ENCODE peak calls at places on chromosomes 5 and 9, in six cellular contexts. N is Kasumi-1, T is NCI-H748 treated with DMSO at 0.1 percent for 48 hours, E is GM03348, S is GM23248, F is GM23338. J is an unnamed sample.

GRCh38 chr5:139880416-139881144 is 85.0 kb downstream of the PSD2 start:
- DNase-seq in S (no peak), T (no peak), N (no peak), F (no peak), E (no peak), J (no peak)

GRCh38 chr5:79990598-79991507 is at the start of gene MTX3:
- DNase-seq in T (peak), F (peak), E (peak), N (no peak), S (peak), J (peak)

GRCh38 chr5:157269165-157269671 is 3.3 kb downstream of the CYFIP2 start:
- DNase-seq in E (no peak), N (no peak), F (peak), T (no peak), S (no peak), J (no peak)

GRCh38 chr5:59887274-59887673 is 6.3 kb downstream of the PDE4D start:
- DNase-seq in E (no peak), T (no peak), F (no peak), S (no peak), N (no peak), J (no peak)

GRCh38 chr5:94847726-94848125 is 229.3 kb downstream of the SLF1 start:
- DNase-seq in S (no peak), N (no peak), T (no peak), F (no peak), E (no peak), J (no peak)

GRCh38 chr5:92616085-92616484 is 964.9 kb downstream of the NR2F1-AS1 start:
- DNase-seq in T (no peak), N (no peak), F (no peak), S (no peak), E (no peak), J (no peak)

GRCh38 chr9:5941214-5941613 is 50.5 kb downstream of the MLANA start:
- DNase-seq in N (no peak), S (no peak), T (no peak), F (no peak), E (no peak), J (no peak)

GRCh38 chr9:109182940-109183798 is 16.1 kb upstream of the FRRS1L start:
- DNase-seq in T (no peak), S (peak), N (no peak), F (peak), E (peak), J (peak)